ENCODE peak calls at places on chromosomes 1 and 21, in four cellular contexts. One of them, this sample, is unnamed.

GRCh38 chr1:27114522-27114921 is 40.4 kb downstream of the SLC9A1 start:
- DNase-seq in DMS153: no peak
- DNase-seq in Caki2: no peak
- DNase-seq in GM12891: no peak
- DNase-seq in this sample: no peak

GRCh38 chr1:229947968-229948367 is 119.1 kb upstream of the GALNT2 start:
- DNase-seq in Caki2: no peak
- DNase-seq in GM12891: no peak
- DNase-seq in DMS153: no peak
- DNase-seq in this sample: no peak

GRCh38 chr1:15212216-15212988 is 34.6 kb upstream of the FHAD1 start:
- DNase-seq in Caki2: no peak
- DNase-seq in GM12891: no peak
- DNase-seq in DMS153: no peak
- DNase-seq in this sample: no peak

GRCh38 chr1:204721378-204722041 is 36.0 kb upstream of the LRRN2 start:
- DNase-seq in Caki2: no peak
- DNase-seq in GM12891: no peak
- DNase-seq in DMS153: no peak
- DNase-seq in this sample: peak; percentile 71

GRCh38 chr1:244316986-244317655 is 134.6 kb downstream of the ADSS2 start:
- DNase-seq in DMS153: no peak
- DNase-seq in Caki2: no peak
- DNase-seq in GM12891: no peak
- DNase-seq in this sample: no peak

GRCh38 chr1:54567961-54568360 is 19.9 kb downstream of the ACOT11 start:
- DNase-seq in GM12891: no peak
- DNase-seq in DMS153: no peak
- DNase-seq in Caki2: no peak
- DNase-seq in this sample: no peak

GRCh38 chr1:202113690-202114300 is 8.9 kb upstream of the GPR37L1 start:
- DNase-seq in DMS153: peak; percentile 69
- DNase-seq in GM12891: no peak
- DNase-seq in Caki2: no peak
- DNase-seq in this sample: no peak

GRCh38 chr1:161266096-161266679 is 7.6 kb downstream of the PCP4L1 start:
- DNase-seq in GM12891: no peak
- DNase-seq in DMS153: no peak
- DNase-seq in Caki2: no peak
- DNase-seq in this sample: no peak

GRCh38 chr1:2594001-2594640 is 7.5 kb downstream of the PRXL2B start:
- DNase-seq in DMS153: peak; percentile 64
- DNase-seq in Caki2: no peak
- DNase-seq in GM12891: peak; percentile 11
- DNase-seq in this sample: no peak

GRCh38 chr1:41902125-41902524 is 16.6 kb downstream of the HIVEP3 start:
- DNase-seq in GM12891: no peak
- DNase-seq in DMS153: no peak
- DNase-seq in Caki2: peak; percentile 69
- DNase-seq in this sample: no peak

GRCh38 chr21:41443562-41443961 is 17.5 kb downstream of the MX1 start:
- DNase-seq in GM12891: no peak
- DNase-seq in Caki2: no peak
- DNase-seq in DMS153: no peak
- DNase-seq in this sample: no peak

GRCh38 chr1:905811-906531 is 17.8 kb upstream of the SAMD11 start:
- DNase-seq in GM12891: peak; percentile 15
- DNase-seq in Caki2: no peak
- DNase-seq in DMS153: no peak
- DNase-seq in this sample: no peak

GRCh38 chr1:77446841-77447555 is 165.2 kb downstream of the AK5 start:
- DNase-seq in Caki2: no peak
- DNase-seq in DMS153: no peak
- DNase-seq in GM12891: no peak
- DNase-seq in this sample: no peak

GRCh38 chr1:179384027-179384426 is 18.3 kb downstream of the AXDND1 start:
- DNase-seq in Caki2: no peak
- DNase-seq in GM12891: no peak
- DNase-seq in DMS153: no peak
- DNase-seq in this sample: no peak

GRCh38 chr1:218604217-218604616 is 259.1 kb downstream of the TGFB2 start:
- DNase-seq in GM12891: no peak
- DNase-seq in Caki2: no peak
- DNase-seq in DMS153: no peak
- DNase-seq in this sample: no peak

GRCh38 chr1:161801955-161802354 is 35.8 kb downstream of the ATF6 start:
- DNase-seq in Caki2: no peak
- DNase-seq in GM12891: no peak
- DNase-seq in DMS153: no peak
- DNase-seq in this sample: peak; percentile 23

GRCh38 chr1:99728494-99729235 is 37.8 kb downstream of the FRRS1 start:
- DNase-seq in DMS153: no peak
- DNase-seq in GM12891: no peak
- DNase-seq in Caki2: peak; percentile 29
- DNase-seq in this sample: no peak

GRCh38 chr1:168121314-168122029 is 15.3 kb downstream of the GPR161 start:
- DNase-seq in GM12891: no peak
- DNase-seq in DMS153: no peak
- DNase-seq in Caki2: no peak
- DNase-seq in this sample: no peak

GRCh38 chr21:15060776-15061175 is 4.0 kb downstream of the NRIP1 start:
- DNase-seq in DMS153: no peak
- DNase-seq in GM12891: no peak
- DNase-seq in Caki2: peak; percentile 69
- DNase-seq in this sample: no peak

GRCh38 chr1:167387251-167387910 is 130.9 kb downstream of the CD247 start:
- DNase-seq in GM12891: no peak
- DNase-seq in DMS153: no peak
- DNase-seq in Caki2: peak; percentile 24
- DNase-seq in this sample: no peak

GRCh38 chr1:16905112-16905855 is 9.5 kb downstream of the RNU1-2 start:
- DNase-seq in DMS153: peak; percentile 85
- DNase-seq in GM12891: no peak
- DNase-seq in Caki2: no peak
- DNase-seq in this sample: peak; percentile 98

GRCh38 chr1:94727846-94728715 is 92.1 kb upstream of the SLC44A3 start:
- DNase-seq in Caki2: peak; percentile 62
- DNase-seq in GM12891: no peak
- DNase-seq in DMS153: no peak
- DNase-seq in this sample: no peak

GRCh38 chr1:52164604-52165003 is 22.7 kb downstream of the ZFYVE9 start:
- DNase-seq in GM12891: no peak
- DNase-seq in DMS153: no peak
- DNase-seq in Caki2: no peak
- DNase-seq in this sample: no peak

GRCh38 chr1:1228596-1229321 is 3.0 kb downstream of the SDF4 start:
- DNase-seq in Caki2: no peak
- DNase-seq in DMS153: no peak
- DNase-seq in GM12891: no peak
- DNase-seq in this sample: no peak

GRCh38 chr1:204384636-204385354 is 25.1 kb upstream of the PLEKHA6 start:
- DNase-seq in Caki2: no peak
- DNase-seq in DMS153: no peak
- DNase-seq in GM12891: no peak
- DNase-seq in this sample: no peak

GRCh38 chr1:66364578-66365391 is 169.2 kb upstream of the SGIP1 start:
- DNase-seq in GM12891: no peak
- DNase-seq in Caki2: no peak
- DNase-seq in DMS153: no peak
- DNase-seq in this sample: no peak

GRCh38 chr21:45570826-45571601 is 28.8 kb upstream of the SLC19A1 start:
- DNase-seq in DMS153: no peak
- DNase-seq in GM12891: no peak
- DNase-seq in Caki2: no peak
- DNase-seq in this sample: no peak

GRCh38 chr1:8244304-8244703 is 73.6 kb upstream of the SLC45A1 start:
- DNase-seq in DMS153: no peak
- DNase-seq in GM12891: no peak
- DNase-seq in Caki2: no peak
- DNase-seq in this sample: no peak

GRCh38 chr1:212606734-212607205 is 1.8 kb upstream of the ATF3 start:
- DNase-seq in Caki2: no peak
- DNase-seq in DMS153: peak; percentile 44
- DNase-seq in GM12891: peak; percentile 29
- DNase-seq in this sample: peak; percentile 64

GRCh38 chr21:35861656-35862055 is 198.7 kb downstream of the SETD4 start:
- DNase-seq in Caki2: no peak
- DNase-seq in DMS153: peak; percentile 78
- DNase-seq in GM12891: no peak
- DNase-seq in this sample: no peak

GRCh38 chr1:216221260-216221700 is 202.0 kb downstream of the USH2A start:
- DNase-seq in DMS153: peak; percentile 93
- DNase-seq in Caki2: peak; percentile 69
- DNase-seq in GM12891: peak; percentile 16
- DNase-seq in this sample: peak; percentile 77

GRCh38 chr1:186391841-186392240 is 16.2 kb downstream of the ODR4 start:
- DNase-seq in Caki2: no peak
- DNase-seq in DMS153: no peak
- DNase-seq in GM12891: no peak
- DNase-seq in this sample: no peak

GRCh38 chr1:8396083-8396911 is 78.4 kb downstream of the SLC45A1 start:
- DNase-seq in DMS153: no peak
- DNase-seq in Caki2: no peak
- DNase-seq in GM12891: no peak
- DNase-seq in this sample: peak; percentile 74

GRCh38 chr1:223135176-223135575 is 7.9 kb downstream of the TLR5 start:
- DNase-seq in DMS153: no peak
- DNase-seq in GM12891: no peak
- DNase-seq in Caki2: no peak
- DNase-seq in this sample: no peak

GRCh38 chr1:111848852-111849545 is 93.3 kb downstream of the DDX20 start:
- DNase-seq in Caki2: no peak
- DNase-seq in GM12891: no peak
- DNase-seq in DMS153: no peak
- DNase-seq in this sample: no peak

GRCh38 chr21:18603246-18603645 is 199.7 kb upstream of the TMPRSS15 start:
- DNase-seq in GM12891: no peak
- DNase-seq in Caki2: no peak
- DNase-seq in DMS153: peak; percentile 42
- DNase-seq in this sample: no peak

GRCh38 chr21:26210614-26211013 is 40.0 kb upstream of the APP start:
- DNase-seq in GM12891: no peak
- DNase-seq in DMS153: no peak
- DNase-seq in Caki2: no peak
- DNase-seq in this sample: no peak

GRCh38 chr1:167927075-167927754 is 9.3 kb upstream of the DCAF6 start:
- DNase-seq in DMS153: no peak
- DNase-seq in Caki2: no peak
- DNase-seq in GM12891: no peak
- DNase-seq in this sample: no peak

This sample was measured in retina.